ENCODE peak calls at places on chromosomes 16 and 17, in eight cellular contexts. U is uterus, B is ovary, A is prostate gland, I is stomach, P is IMR-90, L is body of pancreas, X is heart left ventricle. W is an unnamed sample.

GRCh38 chr17:13601317-13601775 is 383 bp downstream of the HS3ST3A1 start:
- DNase-seq in A (no peak), X (peak; percentile 28), B (no peak), P (no peak), L (peak; percentile 4), I (no peak), U (no peak), W (no peak)

GRCh38 chr17:42009170-42009569 is 8.1 kb downstream of the DNAJC7 start:
- DNase-seq in B (no peak), A (no peak), U (no peak), X (no peak), P (no peak), L (no peak), I (no peak), W (no peak)

GRCh38 chr17:27609606-27610303 is 21.2 kb upstream of the LGALS9 start:
- DNase-seq in B (peak; percentile 44), I (peak; percentile 74), A (peak; percentile 50), L (peak; percentile 35), U (peak; percentile 41), P (peak; percentile 27), X (no peak), W (peak; percentile 61)

GRCh38 chr17:49548506-49549310 is 27.0 kb upstream of the NXPH3 start:
- DNase-seq in I (peak; percentile 55), A (no peak), U (no peak), L (peak; percentile 52), P (peak; percentile 30), X (peak; percentile 64), B (no peak), W (no peak)

GRCh38 chr17:15493031-15493750 is 25.8 kb upstream of the CDRT4 start:
- DNase-seq in P (no peak), I (no peak), B (no peak), L (no peak), A (no peak), U (no peak), X (no peak), W (no peak)

GRCh38 chr16:81792828-81793227 is 13.7 kb downstream of the PLCG2 start:
- DNase-seq in X (no peak), I (no peak), P (no peak), L (no peak), A (no peak), B (no peak), U (no peak), W (no peak)

GRCh38 chr17:51017270-51017669 is 103.4 kb downstream of the SPAG9 start:
- DNase-seq in L (no peak), A (no peak), P (no peak), U (no peak), I (no peak), B (no peak), X (no peak), W (no peak)

GRCh38 chr17:2532146-2532720 is 20.5 kb upstream of the METTL16 start:
- DNase-seq in I (no peak), B (no peak), X (no peak), L (no peak), P (no peak), U (no peak), A (no peak), W (no peak)

GRCh38 chr17:81422776-81423697 is 27.8 kb downstream of the BAHCC1 start:
- DNase-seq in U (peak; percentile 89), B (peak; percentile 85), I (peak; percentile 74), X (peak; percentile 90), L (peak; percentile 73), A (peak; percentile 69), P (peak; percentile 96), W (no peak)

GRCh38 chr17:42744806-42745617 is at the start of gene EZH1:
- DNase-seq in X (peak; percentile 91), B (peak; percentile 95), U (peak; percentile 88), A (peak; percentile 87), P (peak; percentile 86), L (peak; percentile 92), I (peak; percentile 94), W (peak; percentile 93)

GRCh38 chr16:89607453-89607852 is 6.0 kb upstream of the DPEP1 start:
- DNase-seq in X (no peak), U (no peak), L (no peak), P (no peak), I (no peak), B (no peak), A (no peak), W (no peak)

GRCh38 chr17:42098747-42099399 is 600 bp upstream of the ZNF385C start:
- DNase-seq in X (no peak), B (no peak), I (no peak), L (no peak), A (no peak), U (no peak), P (no peak), W (no peak)

GRCh38 chr16:80759419-80760162 is 44.8 kb downstream of the CDYL2 start:
- DNase-seq in L (no peak), B (no peak), U (no peak), A (no peak), P (no peak), X (no peak), I (no peak), W (no peak)

GRCh38 chr16:58430718-58431117 is 38.4 kb downstream of the GINS3 start:
- DNase-seq in A (no peak), L (no peak), U (no peak), X (no peak), I (no peak), P (no peak), B (no peak), W (no peak)

GRCh38 chr17:61285483-61286320 is 113.9 kb upstream of the TBX2 start:
- DNase-seq in A (no peak), L (no peak), I (no peak), X (peak; percentile 45), U (no peak), P (peak; percentile 98), B (no peak), W (no peak)

GRCh38 chr17:68290268-68290954 is 516 bp downstream of the SLC16A6 start:
- DNase-seq in P (no peak), A (peak; percentile 28), X (no peak), L (peak; percentile 23), B (peak; percentile 38), U (no peak), I (peak; percentile 31), W (peak; percentile 62)

GRCh38 chr17:68289473-68289872 is 1.5 kb downstream of the SLC16A6 start:
- DNase-seq in P (no peak), X (no peak), U (no peak), B (no peak), I (no peak), A (peak; percentile 13), L (no peak), W (no peak)

GRCh38 chr17:68288375-68288774 is 2.6 kb downstream of the SLC16A6 start:
- DNase-seq in U (no peak), I (no peak), P (no peak), X (no peak), L (no peak), B (no peak), A (no peak), W (peak; percentile 61)

GRCh38 chr17:68289936-68290267 is 1.0 kb downstream of the SLC16A6 start:
- DNase-seq in L (no peak), A (no peak), U (no peak), I (no peak), P (no peak), B (no peak), X (no peak), W (no peak)

GRCh38 chr17:68288804-68289203 is 2.1 kb downstream of the SLC16A6 start:
- DNase-seq in B (no peak), A (no peak), I (no peak), X (no peak), L (no peak), P (no peak), U (no peak), W (no peak)
- H3K27me3 ChIP-seq in B (no peaks in the 10 kb centered on the region), A (no peaks in the 10 kb centered on the region), I (peaks cover 43% of the 10 kb centered on the region), X (no peaks in the 10 kb centered on the region), L (no peaks in the 10 kb centered on the region), P (peaks cover 20% of the 10 kb centered on the region), U (no peaks in the 10 kb centered on the region), W (no peaks in the 10 kb centered on the region)

GRCh38 chr17:1229354-1229890 is 40.8 kb upstream of the BHLHA9 start:
- DNase-seq in B (peak; percentile 49), L (peak; percentile 40), X (peak; percentile 67), A (no peak), I (peak; percentile 71), U (no peak), P (no peak), W (peak; percentile 93)
- TF ChIP-seq POLR2A in B (no peak), L (peak; percentile 50), X (no peak), A (peak; percentile 47), I (no peak), U (peak; percentile 27), P (no peak), W (peak; percentile 77)

DNA sequence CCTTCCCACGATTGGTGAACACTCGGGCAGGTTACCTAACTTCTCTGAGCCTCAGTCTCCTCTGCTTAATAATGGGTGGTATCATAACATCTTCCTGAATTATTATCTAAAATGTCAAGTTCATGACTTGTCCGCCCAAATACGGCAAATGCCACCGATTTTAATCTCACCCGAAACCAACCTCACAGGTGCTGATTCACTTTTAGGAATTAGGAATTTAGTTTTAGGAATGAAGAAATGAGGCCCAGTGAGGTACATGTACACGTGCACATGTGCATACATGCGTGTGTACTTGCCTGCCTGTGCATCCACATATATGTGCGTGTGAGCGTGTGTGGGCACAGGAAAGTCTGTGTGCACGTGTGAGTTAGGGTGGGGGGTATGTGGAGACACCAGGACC is 219.5 kb downstream of the RBFOX3 start:
- DNase-seq in X (no peak), A (no peak), P (no peak), I (no peak), B (no peak), U (no peak), L (no peak), W (no peak)
- H3K27me3 ChIP-seq in X (peaks cover 59% of the 10 kb centered on the region), A (peaks cover 7% of the 10 kb centered on the region), P (peaks cover 15% of the 10 kb centered on the region), I (peaks cover 96% of the 10 kb centered on the region), B (no peaks in the 10 kb centered on the region), U (no peaks in the 10 kb centered on the region), L (no peaks in the 10 kb centered on the region), W (no peaks in the 10 kb centered on the region)

GRCh38 chr16:30009990-30010816 is 624 bp downstream of the DOC2A start:
- DNase-seq in P (no peak), L (no peak), A (no peak), I (no peak), U (no peak), B (no peak), X (no peak), W (no peak)
- TF ChIP-seq POLR2A in P (no peak), L (no peak), A (no peak), I (no peak), U (no peak), B (no peak), X (no peak), W (no peak)

DNA sequence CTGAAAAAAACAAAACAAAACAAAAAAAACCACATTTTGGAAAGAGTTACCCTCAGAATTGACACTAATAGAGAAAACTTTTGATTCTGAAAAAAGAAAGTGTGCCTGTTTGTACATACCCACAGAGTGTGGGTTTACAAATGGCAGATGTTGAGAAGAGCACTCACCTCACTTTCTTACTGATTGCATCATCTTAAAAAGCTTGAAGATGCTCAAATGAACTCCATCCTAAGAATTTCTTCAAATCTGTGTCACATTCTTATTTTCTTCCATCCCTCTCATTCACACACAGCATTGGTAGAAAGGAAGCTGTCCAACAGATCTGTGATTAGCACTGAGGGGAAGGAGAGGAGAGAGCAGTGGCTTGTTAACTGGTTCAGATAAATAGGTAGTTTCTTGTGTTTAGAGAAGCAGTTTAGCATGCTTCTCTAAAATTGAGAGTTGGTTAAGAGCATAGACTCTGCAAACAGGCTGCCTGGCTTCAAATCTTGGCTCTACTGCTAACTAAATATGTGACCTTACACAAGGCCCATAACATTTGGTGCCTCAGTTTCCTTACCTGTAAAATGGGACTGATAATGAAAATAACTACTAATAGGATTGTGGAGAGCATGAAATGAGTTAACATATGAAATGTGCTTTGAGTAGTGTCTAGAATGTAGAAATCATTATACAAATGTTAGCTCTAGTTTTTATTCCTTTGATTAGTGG is 6.9 kb downstream of the GNAO1 start:
- DNase-seq in X (no peak), P (no peak), B (no peak), U (no peak), A (no peak), I (no peak), L (no peak), W (no peak)
- H3K27me3 ChIP-seq in X (no peaks in the 10 kb centered on the region), P (peaks cover 29% of the 10 kb centered on the region), B (no peaks in the 10 kb centered on the region), U (no peaks in the 10 kb centered on the region), A (no peaks in the 10 kb centered on the region), I (peaks cover 32% of the 10 kb centered on the region), L (no peaks in the 10 kb centered on the region), W (no peaks in the 10 kb centered on the region)